ENCODE peak calls at places on chromosomes 11 and 22, in nine cellular contexts. W is left ventricle myocardium inferior, T is BE2C, S is caudate nucleus, K is D341Med, V is non-pigmented ciliary epithelial cell, P is NCI-H1105, M is ecto neural progenitor cell, J is heart left ventricle. N is an unnamed sample.
A peak's percentile ranks its signal among the peaks of the same experiment; 100 is the strongest.

GRCh38 chr11:34233215-34233614 is 124.6 kb downstream of the ABTB2 start:
- DNase-seq in W (no peak), T (no peak), S (no peak), K (no peak), V (no peak), P (no peak), M (no peak), J (no peak), N (no peak)

GRCh38 chr11:68026391-68027105 is 3.9 kb upstream of the NDUFS8 start:
- DNase-seq in W (no peak), T (no peak), S (no peak), K (no peak), V (no peak), P (no peak), M (no peak), J (no peak), N (no peak)

GRCh38 chr11:134071766-134072403 is 3.0 kb downstream of the JAM3 start:
- DNase-seq in W (no peak), T (no peak), S (no peak), K (peak; percentile 35), V (no peak), P (peak; percentile 71), M (no peak), J (no peak), N (peak; percentile 20)

GRCh38 chr22:46349238-46349637 is 13.7 kb downstream of the TRMU start:
- DNase-seq in W (no peak), T (no peak), S (no peak), K (no peak), V (no peak), P (no peak), M (no peak), J (peak; percentile 46), N (no peak)

GRCh38 chr11:9462806-9463537 is 2.2 kb downstream of the ZNF143 start:
- DNase-seq in W (no peak), T (no peak), S (no peak), K (no peak), V (no peak), P (no peak), M (no peak), J (no peak), N (no peak)

GRCh38 chr22:44825310-44826150 is 73.2 kb downstream of the ARHGAP8 start:
- DNase-seq in W (no peak), T (no peak), S (no peak), K (no peak), V (no peak), P (no peak), M (no peak), J (no peak), N (no peak)

GRCh38 chr11:75319035-75319877 is 32.2 kb downstream of the ARRB1 start:
- DNase-seq in W (no peak), T (no peak), S (no peak), K (no peak), V (no peak), P (no peak), M (no peak), J (peak; percentile 42), N (no peak)

GRCh38 chr22:46085831-46086576 is 64.3 kb upstream of the PPARA start:
- DNase-seq in W (peak; percentile 81), T (peak; percentile 53), S (no peak), K (no peak), V (no peak), P (no peak), M (no peak), J (peak; percentile 87), N (no peak)

GRCh38 chr11:82701847-82702520 is 31.7 kb downstream of the FAM181B start:
- DNase-seq in W (no peak), T (peak; percentile 46), S (no peak), K (peak; percentile 61), V (peak; percentile 4), P (peak; percentile 46), M (peak; percentile 66), J (no peak), N (peak; percentile 42)

GRCh38 chr22:39517470-39517869 is 2.9 kb upstream of the ATF4 start:
- DNase-seq in W (no peak), T (no peak), S (no peak), K (no peak), V (no peak), P (no peak), M (no peak), J (no peak), N (no peak)

GRCh38 chr22:48711031-48711431 is 1116.6 kb downstream of the BRD1 start:
- DNase-seq in W (peak; percentile 1), T (no peak), S (no peak), K (no peak), V (no peak), P (no peak), M (no peak), J (peak; percentile 42), N (no peak)

GRCh38 chr11:131033151-131033651 is 116.9 kb upstream of the SNX19 start:
- DNase-seq in W (no peak), T (no peak), S (no peak), K (no peak), V (peak; percentile 96), P (no peak), M (no peak), J (no peak), N (no peak)

GRCh38 chr22:37906364-37907008 is 389 bp downstream of the MICALL1 start:
- DNase-seq in W (peak; percentile 35), T (no peak), S (no peak), K (no peak), V (no peak), P (no peak), M (no peak), J (no peak), N (no peak)

GRCh38 chr11:128420277-128420676 is 167.1 kb downstream of the ETS1 start:
- DNase-seq in W (no peak), T (peak; percentile 73), S (no peak), K (no peak), V (no peak), P (no peak), M (no peak), J (no peak), N (no peak)

GRCh38 chr22:35783943-35784614 is 66.4 kb downstream of the APOL5 start:
- DNase-seq in W (no peak), T (no peak), S (no peak), K (no peak), V (no peak), P (no peak), M (no peak), J (no peak), N (no peak)

GRCh38 chr11:2086239-2087040 is 52.7 kb downstream of the IGF2 start:
- DNase-seq in W (no peak), T (no peak), S (no peak), K (peak; percentile 7), V (no peak), P (no peak), M (no peak), J (no peak), N (no peak)

GRCh38 chr11:109424893-109425292 is 2.9 kb downstream of the C11orf87 start:
- DNase-seq in W (no peak), T (no peak), S (no peak), K (no peak), V (no peak), P (no peak), M (peak; percentile 64), J (no peak), N (no peak)

GRCh38 chr11:123047265-123047946 is 14.5 kb downstream of the HSPA8 start:
- DNase-seq in W (no peak), T (no peak), S (no peak), K (no peak), V (no peak), P (no peak), M (no peak), J (no peak), N (no peak)

GRCh38 chr11:118924591-118925585 is 838 bp downstream of the BCL9L start:
- DNase-seq in W (peak; percentile 62), T (peak; percentile 77), S (peak; percentile 43), K (peak; percentile 81), V (no peak), P (peak; percentile 61), M (peak; percentile 86), J (peak; percentile 80), N (peak; percentile 19)

GRCh38 chr11:63763506-63764200 is 4.9 kb downstream of the ZFTA start:
- DNase-seq in W (peak; percentile 33), T (no peak), S (peak; percentile 35), K (no peak), V (no peak), P (no peak), M (peak; percentile 85), J (peak; percentile 61), N (no peak)

GRCh38 chr11:122322369-122322768 is 206.4 kb upstream of the BLID start:
- DNase-seq in W (no peak), T (no peak), S (no peak), K (no peak), V (no peak), P (no peak), M (no peak), J (no peak), N (no peak)

GRCh38 chr11:62665630-62666258 is 632 bp downstream of the CSKMT start:
- DNase-seq in W (no peak), T (peak; percentile 24), S (no peak), K (peak; percentile 37), V (no peak), P (no peak), M (peak; percentile 69), J (peak; percentile 73), N (peak; percentile 33)

N was measured in NCI-H2081.